ENCODE peak calls at places on chromosomes 5 and 9, in six cellular contexts. S is sigmoid colon, N is GM23248, M is small intestine, Z is H9, U is endodermal cell. D is an unnamed sample.

GRCh38 chr9:108113579-108113978 is 624.0 kb upstream of the KLF4 start:
- DNase-seq in M (no peak), U (no peak), S (no peak), N (no peak), Z (no peak), D (no peak)

GRCh38 chr5:173645437-173645807 is 29.0 kb upstream of the BOD1 start:
- DNase-seq in U (peak; percentile 57), S (no peak), N (peak; percentile 16), Z (peak; percentile 47), M (no peak), D (peak; percentile 71)

GRCh38 chr9:97807681-97808080 is 45.3 kb upstream of the FOXE1 start:
- DNase-seq in Z (no peak), U (no peak), M (no peak), S (no peak), N (no peak), D (no peak)

GRCh38 chr9:136501686-136502085 is 18.8 kb upstream of the SEC16A start:
- DNase-seq in N (no peak), U (no peak), Z (no peak), S (no peak), M (no peak), D (no peak)

GRCh38 chr9:69499959-69500358 is 172.2 kb downstream of the APBA1 start:
- DNase-seq in N (no peak), U (peak; percentile 70), M (no peak), Z (no peak), S (no peak), D (no peak)

GRCh38 chr5:147746986-147747385 is 35.5 kb downstream of the JAKMIP2 start:
- DNase-seq in M (no peak), Z (no peak), N (no peak), S (no peak), U (no peak), D (no peak)

GRCh38 chr5:24389968-24390367 is 254.8 kb downstream of the CDH10 start:
- DNase-seq in S (no peak), U (no peak), Z (no peak), N (no peak), M (no peak), D (no peak)

GRCh38 chr9:136494531-136495215 is 11.8 kb upstream of the SEC16A start:
- DNase-seq in Z (no peak), M (no peak), U (no peak), S (no peak), N (peak; percentile 73), D (no peak)

GRCh38 chr5:42037379-42037932 is 112.4 kb downstream of the FBXO4 start:
- DNase-seq in S (no peak), N (no peak), M (no peak), U (no peak), Z (no peak), D (no peak)

GRCh38 chr9:135336722-135337490 is 142.7 kb upstream of the PPP1R26 start:
- DNase-seq in Z (peak; percentile 22), M (no peak), U (peak; percentile 24), S (no peak), N (no peak), D (peak; percentile 46)

GRCh38 chr5:173412566-173412965 is 84.4 kb upstream of the STC2 start:
- DNase-seq in N (no peak), S (peak; percentile 64), U (no peak), M (no peak), Z (no peak), D (no peak)

GRCh38 chr9:94888775-94889174 is 162.3 kb downstream of the AOPEP start:
- DNase-seq in Z (no peak), U (no peak), S (no peak), M (no peak), N (no peak), D (no peak)

GRCh38 chr9:131823701-131824146 is 83.8 kb upstream of the RAPGEF1 start:
- DNase-seq in S (no peak), N (no peak), Z (no peak), U (no peak), M (no peak), D (no peak)

GRCh38 chr9:125674981-125675973 is 31.7 kb downstream of the MAPKAP1 start:
- DNase-seq in S (no peak), Z (no peak), U (no peak), N (peak; percentile 82), M (peak; percentile 42), D (no peak)

GRCh38 chr9:81689343-81690175 is at the start of gene TLE1:
- DNase-seq in M (peak; percentile 100), S (peak; percentile 100), N (peak; percentile 98), U (peak; percentile 100), Z (peak; percentile 100), D (peak; percentile 99)

GRCh38 chr9:81694541-81694940 is 5.2 kb upstream of the TLE1 start:
- DNase-seq in U (peak; percentile 38), Z (no peak), N (no peak), M (no peak), S (no peak), D (no peak)

GRCh38 chr9:81690251-81690851 is 1.0 kb upstream of the TLE1 start:
- DNase-seq in Z (peak; percentile 53), M (peak; percentile 23), U (peak; percentile 80), N (peak; percentile 46), S (peak; percentile 81), D (peak; percentile 63)

DNA sequence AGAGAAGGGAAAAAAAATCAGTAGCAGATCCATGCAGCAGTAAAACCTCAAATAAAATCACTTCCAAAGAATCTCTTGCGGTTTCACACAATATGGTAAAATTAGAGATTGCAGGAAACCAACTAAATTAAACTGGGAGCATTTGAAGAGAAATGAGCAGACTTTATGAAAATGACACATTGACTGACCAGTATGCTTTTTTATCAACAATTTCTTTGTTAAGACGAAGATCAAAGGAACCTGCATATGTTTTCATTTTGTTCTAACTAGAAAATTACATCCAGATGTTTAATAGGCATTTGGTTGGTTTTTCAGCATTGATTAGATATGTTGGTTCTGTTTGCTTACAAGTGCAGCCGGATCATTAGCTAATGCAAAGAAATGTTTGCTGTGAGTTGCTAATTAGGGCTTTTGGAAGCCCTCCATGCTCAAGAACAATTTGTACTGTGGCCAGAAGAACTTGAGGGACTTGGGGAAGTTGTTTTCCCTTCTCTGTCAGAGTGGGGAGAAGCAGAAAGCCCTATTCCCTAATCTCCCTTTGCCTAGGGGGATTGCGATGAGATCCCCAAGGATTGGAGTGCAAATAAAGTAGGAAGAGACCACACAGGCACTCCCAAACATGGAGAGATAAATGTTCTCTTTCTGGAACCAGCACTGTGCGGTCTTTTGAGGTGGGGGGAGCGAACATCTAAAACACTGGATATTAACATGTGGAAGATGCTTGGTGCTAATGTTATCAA is 4.5 kb upstream of the TLE1 start:
- DNase-seq in N (peak; percentile 36), Z (no peak), S (no peak), U (peak; percentile 34), M (no peak), D (no peak)
- H3K27ac ChIP-seq in N (no peak overlapping the region), Z (no peak overlapping the region), S (no peak overlapping the region), U (no peak overlapping the region), M (no peak overlapping the region), D (no peak overlapping the region)

DNA sequence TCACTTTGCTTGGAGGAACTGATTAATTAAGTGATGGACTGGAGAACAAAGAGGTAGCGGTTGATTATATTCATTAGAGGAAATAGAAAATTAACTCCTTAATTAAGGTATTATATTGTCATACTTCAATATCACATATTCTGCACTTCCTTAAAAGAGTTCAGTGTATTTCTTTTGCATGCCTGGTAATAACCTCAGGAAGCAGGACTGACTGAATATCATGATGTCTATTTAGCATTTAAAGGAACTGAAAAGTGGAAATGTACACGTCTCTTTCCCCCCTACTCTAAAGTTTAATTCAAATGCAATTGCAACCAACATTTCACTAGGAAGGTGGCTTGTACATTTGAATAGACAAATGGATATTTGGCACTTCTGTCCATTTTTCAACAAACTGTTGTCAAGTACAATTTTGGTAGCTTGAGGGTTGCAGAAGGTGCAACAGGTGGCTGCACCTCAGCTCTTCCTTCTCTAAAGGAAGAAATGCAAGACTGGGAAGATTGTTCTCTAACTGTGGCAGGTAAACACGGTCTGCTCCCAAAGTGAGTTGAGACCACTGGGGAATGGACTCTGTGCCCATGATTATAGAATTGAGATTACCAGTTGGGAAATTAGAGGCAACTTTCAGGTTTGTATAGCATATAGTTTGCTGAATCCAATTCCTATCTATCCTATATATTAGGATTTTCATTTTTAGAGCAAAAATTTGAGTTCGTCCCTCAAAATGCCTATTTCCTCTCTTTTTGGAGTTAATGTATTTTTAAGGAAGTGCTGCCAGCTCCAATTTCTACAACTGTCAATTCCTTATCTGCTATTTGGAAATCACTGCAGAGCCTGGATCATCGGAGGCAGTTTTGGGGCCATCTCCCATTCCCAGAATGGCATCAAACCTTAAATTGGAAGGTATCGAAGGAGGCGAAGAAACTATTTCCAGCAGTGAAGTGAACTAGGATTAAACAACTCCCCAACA is 98.9 kb upstream of the TAF11L2 start:
- DNase-seq in S (no peak), U (no peak), M (no peak), N (no peak), Z (no peak), D (no peak)
- H3K27ac ChIP-seq in S (no peak overlapping the region), U (no peak overlapping the region), M (no peak overlapping the region), N (peak overlapping the region; percentile 20), Z (no peak overlapping the region), D (no peak overlapping the region)

DNA sequence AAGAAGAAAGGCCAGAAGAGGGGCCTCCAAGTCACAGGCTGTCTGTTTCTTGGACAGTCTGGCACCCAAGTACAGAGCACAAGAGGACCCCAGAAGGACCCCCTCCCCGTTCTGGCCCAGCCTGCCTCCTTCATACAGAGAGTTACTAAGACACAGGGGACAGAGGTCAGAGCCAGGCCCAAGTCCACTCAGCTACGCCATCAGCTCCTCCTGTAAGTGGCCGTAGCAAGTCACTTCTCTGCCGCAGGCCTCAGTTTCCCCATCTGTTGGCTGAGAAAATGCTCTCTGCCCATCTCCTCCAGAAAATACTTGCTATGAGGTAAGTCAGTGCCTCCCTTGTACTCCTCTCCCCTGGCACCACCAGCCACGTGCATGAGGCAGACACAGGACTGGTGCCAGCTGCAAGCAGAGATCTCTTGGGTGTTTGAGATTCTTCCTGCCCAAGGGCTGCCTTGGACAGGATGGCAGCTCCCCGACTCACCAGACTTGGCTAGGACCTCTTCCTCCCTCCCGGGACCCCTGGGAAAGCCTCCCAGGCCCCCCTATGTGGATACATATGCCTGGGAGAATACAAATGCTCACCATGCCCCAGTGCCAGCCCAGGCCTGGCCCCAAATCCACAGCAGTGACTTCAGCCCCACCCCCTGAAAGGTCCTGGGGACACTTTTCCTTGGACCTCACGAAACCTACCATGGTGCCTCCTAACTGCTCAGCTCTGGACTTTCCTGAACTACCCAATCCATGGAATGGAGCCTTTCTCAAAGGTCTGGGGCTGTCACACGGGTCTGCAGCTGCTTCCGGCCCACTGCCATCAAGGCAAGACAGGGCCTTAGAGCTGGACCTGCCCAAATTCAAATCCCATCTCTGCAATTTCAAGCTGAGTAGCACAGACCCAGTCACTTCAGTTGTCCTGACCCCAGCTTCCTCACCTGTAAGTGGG is 5.1 kb downstream of the EEIG1 start:
- DNase-seq in M (peak; percentile 57), U (peak; percentile 36), S (no peak), N (peak; percentile 57), Z (no peak), D (no peak)
- H3K27ac ChIP-seq in M (peak overlapping the region; percentile 98), U (no peak overlapping the region), S (peak overlapping the region; percentile 94), N (no peak overlapping the region), Z (no peak overlapping the region), D (peak overlapping the region; percentile 81)

DNA sequence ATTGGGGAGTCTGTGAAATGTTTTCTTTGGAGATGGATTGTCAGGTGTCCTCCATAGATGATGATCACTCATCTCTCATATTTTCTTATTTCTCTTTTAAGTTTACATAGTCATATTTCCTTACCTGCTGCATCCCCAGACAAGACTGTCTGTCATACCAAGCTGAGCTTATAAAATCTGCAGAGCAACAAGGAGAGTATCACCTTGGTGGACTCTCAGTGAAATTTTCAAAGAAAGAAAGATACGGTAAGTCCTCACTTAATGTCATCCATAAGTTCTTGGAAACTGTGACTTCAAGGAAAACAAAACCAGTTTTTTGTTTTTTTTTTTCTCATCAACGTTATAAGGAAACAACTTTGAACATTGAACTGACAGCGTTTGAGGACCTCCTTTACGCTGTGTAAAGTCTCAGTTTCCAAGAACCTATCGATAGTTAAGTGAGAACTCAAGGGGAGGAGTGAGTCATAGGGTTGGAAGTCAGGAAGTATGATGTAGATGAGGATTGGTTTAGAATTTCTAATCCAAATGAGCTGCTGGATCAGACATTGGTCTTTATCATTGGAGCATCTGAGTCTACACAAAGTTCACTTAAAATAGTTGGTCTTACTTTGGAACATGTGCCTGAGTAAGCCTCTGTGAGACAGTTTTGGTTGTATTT is 45.5 kb downstream of the SPIN1 start:
- DNase-seq in U (no peak), S (no peak), N (peak; percentile 17), Z (no peak), M (no peak), D (no peak)
- H3K27ac ChIP-seq in U (no peak overlapping the region), S (no peak overlapping the region), N (no peak overlapping the region), Z (no peak overlapping the region), M (no peak overlapping the region), D (no peak overlapping the region)